ENCODE peak calls at places on chromosomes 13 and 19, in seven cellular contexts. V, E, F, D, U, Y and G are unnamed samples.
A peak's percentile ranks its signal among the peaks of the same experiment; 100 is the strongest.

GRCh38 chr19:1568320-1569019 is at the start of gene MEX3D:
- DNase-seq in U (peak; percentile 34), D (peak; percentile 100), F (peak; percentile 79), Y (no peak), E (peak; percentile 98), V (no peak), G (no peak)

GRCh38 chr13:36418022-36418805 is 14.1 kb upstream of the CCNA1 start:
- DNase-seq in V (no peak), Y (peak; percentile 32), F (no peak), D (no peak), E (no peak), U (no peak), G (no peak)

GRCh38 chr19:43561144-43561970 is 14.0 kb downstream of the XRCC1 start:
- DNase-seq in D (no peak), V (no peak), F (no peak), Y (no peak), U (no peak), E (no peak), G (no peak)

GRCh38 chr13:71634605-71635443 is 232.2 kb downstream of the DACH1 start:
- DNase-seq in D (no peak), E (no peak), V (no peak), F (no peak), U (no peak), Y (no peak), G (no peak)

GRCh38 chr19:29001922-29002247 is 211.1 kb downstream of the UQCRFS1 start:
- DNase-seq in E (no peak), V (no peak), D (no peak), U (no peak), F (no peak), Y (no peak), G (no peak)

GRCh38 chr13:75787249-75787940 is 151.3 kb downstream of the LMO7 start:
- DNase-seq in F (no peak), E (no peak), U (no peak), V (no peak), Y (no peak), D (no peak), G (no peak)

GRCh38 chr19:32181356-32181920 is 164.0 kb upstream of the ZNF507 start:
- DNase-seq in U (no peak), F (no peak), V (no peak), E (no peak), D (no peak), Y (no peak), G (no peak)

GRCh38 chr13:56351041-56351440 is 789.7 kb upstream of the PRR20A start:
- DNase-seq in V (no peak), Y (no peak), E (no peak), D (no peak), F (no peak), U (no peak), G (no peak)

GRCh38 chr19:1945899-1946298 is 4.9 kb downstream of the CSNK1G2 start:
- DNase-seq in U (peak; percentile 58), E (peak; percentile 56), Y (no peak), D (peak; percentile 93), F (peak; percentile 92), V (no peak), G (peak; percentile 51)

GRCh38 chr13:107434347-107434746 is 781.0 kb downstream of the LIG4 start:
- DNase-seq in V (no peak), Y (no peak), E (no peak), D (no peak), U (no peak), F (no peak), G (no peak)

GRCh38 chr19:37931941-37932655 is 25.1 kb downstream of the SIPA1L3 start:
- DNase-seq in D (no peak), F (peak; percentile 78), U (peak; percentile 84), Y (no peak), V (peak; percentile 65), E (no peak), G (peak; percentile 20)

GRCh38 chr19:4654437-4655361 is 15.4 kb downstream of the TNFAIP8L1 start:
- DNase-seq in D (no peak), Y (no peak), V (no peak), U (peak; percentile 32), E (peak; percentile 30), F (no peak), G (no peak)
- TF ChIP-seq YY1 in D (no peak), Y (no peak), V (no peak), U (no peak), E (no peak), F (no peak), G (no peak)

GRCh38 chr19:51970718-51971117 is 15.9 kb downstream of the ZNF350 start:
- DNase-seq in U (no peak), V (no peak), F (no peak), Y (no peak), E (no peak), D (no peak), G (no peak)
- H3K9me3 ChIP-seq in U (peaks cover 58% of the 10 kb centered on the region), V (peaks cover 23% of the 10 kb centered on the region), F (peaks cover 67% of the 10 kb centered on the region), Y (peaks cover 50% of the 10 kb centered on the region), E (peaks cover 15% of the 10 kb centered on the region), D (peaks cover 45% of the 10 kb centered on the region), G (peaks cover 70% of the 10 kb centered on the region)

GRCh38 chr19:57248646-57249045 is 8.2 kb downstream of the ZNF805 start:
- DNase-seq in Y (no peak), V (no peak), F (no peak), E (no peak), D (no peak), U (no peak), G (no peak)
- H3K36me3 ChIP-seq in Y (peaks cover 5% of the 10 kb centered on the region), V (peaks cover 30% of the 10 kb centered on the region), F (peaks cover 43% of the 10 kb centered on the region), E (peaks cover 60% of the 10 kb centered on the region), D (peaks cover 55% of the 10 kb centered on the region), U (peaks cover 69% of the 10 kb centered on the region), G (peaks cover 60% of the 10 kb centered on the region)

GRCh38 chr13:73417012-73417615 is 358.3 kb downstream of the KLF5 start:
- DNase-seq in E (peak; percentile 34), D (peak; percentile 9), Y (no peak), F (no peak), V (peak; percentile 46), U (peak; percentile 27), G (no peak)
- TF ChIP-seq YY1 in E (no peak), D (no peak), Y (no peak), F (no peak), V (no peak), U (no peak), G (no peak)

DNA sequence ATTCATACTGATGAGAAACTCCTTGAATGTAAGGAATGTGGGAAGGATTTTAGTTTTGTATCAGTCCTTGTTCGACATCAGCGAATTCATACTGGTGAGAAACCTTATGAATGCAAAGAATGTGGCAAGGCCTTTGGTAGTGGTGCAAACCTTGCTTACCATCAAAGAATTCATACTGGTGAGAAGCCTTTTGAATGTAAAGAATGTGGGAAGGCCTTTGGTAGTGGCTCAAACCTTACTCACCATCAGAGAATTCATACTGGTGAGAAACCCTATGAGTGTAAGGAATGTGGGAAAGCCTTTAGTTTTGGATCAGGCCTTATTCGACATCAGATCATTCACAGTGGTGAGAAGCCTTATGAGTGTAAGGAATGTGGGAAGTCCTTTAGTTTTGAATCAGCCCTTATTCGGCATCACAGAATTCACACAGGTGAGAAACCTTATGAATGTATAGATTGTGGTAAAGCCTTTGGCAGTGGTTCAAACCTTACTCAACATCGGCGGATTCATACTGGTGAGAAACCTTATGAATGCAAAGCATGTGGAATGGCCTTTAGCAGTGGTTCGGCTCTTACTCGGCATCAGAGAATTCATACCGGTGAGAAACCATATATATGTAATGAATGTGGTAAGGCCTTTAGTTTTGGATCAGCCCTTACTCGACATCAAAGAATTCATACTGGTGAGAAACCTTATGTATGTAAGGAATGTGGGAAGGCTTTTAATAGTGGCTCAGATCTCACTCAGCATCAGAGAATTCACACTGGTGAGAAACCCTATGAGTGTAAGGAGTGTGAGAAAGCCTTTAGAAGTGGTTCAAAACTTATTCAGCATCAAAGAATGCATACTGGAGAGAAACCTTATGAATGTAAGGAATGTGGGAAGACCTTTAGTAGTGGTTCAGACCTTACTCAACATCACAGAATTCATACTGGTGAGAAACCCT is 26.6 kb downstream of the ZNF345 start:
- DNase-seq in Y (no peak), V (no peak), U (no peak), E (no peak), F (no peak), D (no peak), G (no peak)
- H3K9me3 ChIP-seq in Y (peaks cover 22% of the 10 kb centered on the region), V (peaks cover 32% of the 10 kb centered on the region), U (peaks cover 93% of the 10 kb centered on the region), E (peaks cover 2% of the 10 kb centered on the region), F (peaks cover 73% of the 10 kb centered on the region), D (peaks cover 90% of the 10 kb centered on the region), G (peaks cover 90% of the 10 kb centered on the region)

GRCh38 chr13:113630296-113630695 is 27.7 kb downstream of the ATP4B start:
- DNase-seq in U (no peak), F (no peak), Y (no peak), E (no peak), V (no peak), D (no peak), G (no peak)
- H3K36me3 ChIP-seq in U (peaks cover 70% of the 10 kb centered on the region), F (peaks cover 19% of the 10 kb centered on the region), Y (peaks cover 42% of the 10 kb centered on the region), E (peaks cover 92% of the 10 kb centered on the region), V (peaks cover 21% of the 10 kb centered on the region), D (peaks cover 4% of the 10 kb centered on the region), G (peaks cover 82% of the 10 kb centered on the region)

GRCh38 chr19:18775586-18776287 is 15.4 kb downstream of the COMP start:
- DNase-seq in Y (no peak), V (no peak), U (no peak), F (no peak), D (no peak), E (no peak), G (no peak)
- TF ChIP-seq YY1 in Y (no peak), V (no peak), U (no peak), F (no peak), D (peak; percentile 47), E (no peak), G (no peak)

DNA sequence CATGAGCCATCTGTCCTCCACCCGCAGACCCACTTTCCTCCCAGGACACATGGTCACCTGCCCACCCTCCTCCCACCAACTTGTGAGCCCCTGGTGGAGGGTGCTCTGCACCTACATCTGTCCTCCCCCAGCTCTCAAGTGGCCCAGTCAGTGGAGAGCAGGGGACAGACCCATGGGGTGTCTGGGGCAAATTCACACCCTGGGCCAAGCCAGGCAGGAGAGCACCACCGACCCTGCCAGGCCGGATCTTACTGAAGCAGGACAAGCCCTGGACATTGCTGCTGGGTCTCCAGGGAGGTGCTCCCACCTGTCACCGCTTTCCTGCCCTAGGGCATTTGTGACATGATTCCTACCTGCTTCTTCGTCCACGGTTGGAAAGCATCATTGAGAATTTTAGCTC is 221.6 kb downstream of the TUBA3C start:
- DNase-seq in U (no peak), F (no peak), E (no peak), V (no peak), Y (no peak), D (no peak), G (no peak)
- H3K9me3 ChIP-seq in U (peaks cover 74% of the 10 kb centered on the region), F (peaks cover 83% of the 10 kb centered on the region), E (no peaks in the 10 kb centered on the region), V (peaks cover 41% of the 10 kb centered on the region), Y (no peaks in the 10 kb centered on the region), D (no peaks in the 10 kb centered on the region), G (peaks cover 13% of the 10 kb centered on the region)

GRCh38 chr13:98707309-98707999 is 45.0 kb downstream of the SLC15A1 start:
- DNase-seq in Y (peak; percentile 51), F (no peak), V (no peak), D (no peak), E (no peak), U (no peak), G (no peak)
- H3K36me3 ChIP-seq in Y (no peaks in the 10 kb centered on the region), F (no peaks in the 10 kb centered on the region), V (no peaks in the 10 kb centered on the region), D (no peaks in the 10 kb centered on the region), E (no peaks in the 10 kb centered on the region), U (no peaks in the 10 kb centered on the region), G (no peaks in the 10 kb centered on the region)